ENCODE peak calls at places on chromosomes 1 and 21, in eight cellular contexts. Y is CD8-positive, alpha-beta memory T cell; V is right lobe of liver; S is psoas muscle; T is SJSA1; W is IMR-90; C is heart right ventricle; G is left ventricle myocardium inferior. F is an unnamed sample.

GRCh38 chr1:233668725-233669294 is 54.9 kb downstream of the KCNK1 start:
- DNase-seq in Y (no peak), V (no peak), S (no peak), T (no peak), W (peak; percentile 29), C (no peak), G (no peak), F (no peak)

GRCh38 chr1:167668108-167668507 is 38.1 kb downstream of the RCSD1 start:
- DNase-seq in Y (no peak), V (no peak), S (no peak), T (no peak), W (no peak), C (no peak), G (no peak), F (no peak)

GRCh38 chr1:11653101-11653601 is 1.1 kb downstream of the FBXO2 start:
- DNase-seq in Y (no peak), V (no peak), S (peak; percentile 53), T (no peak), W (peak; percentile 18), C (no peak), G (no peak), F (no peak)

GRCh38 chr1:228095161-228095560 is 8.0 kb downstream of the C1orf35 start:
- DNase-seq in Y (no peak), V (no peak), S (peak; percentile 4), T (no peak), W (no peak), C (no peak), G (no peak), F (no peak)

GRCh38 chr1:30242722-30243465 is 480.5 kb downstream of the MATN1 start:
- DNase-seq in Y (no peak), V (no peak), S (no peak), T (no peak), W (no peak), C (no peak), G (no peak), F (no peak)

GRCh38 chr1:187516874-187517273 is 688.1 kb downstream of the PLA2G4A start:
- DNase-seq in Y (no peak), V (no peak), S (no peak), T (no peak), W (no peak), C (no peak), G (no peak), F (no peak)

GRCh38 chr1:235425357-235425756 is 58.1 kb downstream of the TBCE start:
- DNase-seq in Y (no peak), V (no peak), S (no peak), T (no peak), W (no peak), C (no peak), G (no peak), F (no peak)

GRCh38 chr1:47841356-47841755 is 155.8 kb downstream of the TRABD2B start:
- DNase-seq in Y (no peak), V (no peak), S (peak; percentile 16), T (no peak), W (no peak), C (no peak), G (no peak), F (no peak)

GRCh38 chr1:227059076-227059475 is 119.0 kb downstream of the COQ8A start:
- DNase-seq in Y (no peak), V (no peak), S (no peak), T (peak; percentile 29), W (no peak), C (no peak), G (no peak), F (no peak)

GRCh38 chr21:43188712-43189151 is 19.9 kb downstream of the CRYAA start:
- DNase-seq in Y (no peak), V (no peak), S (peak; percentile 50), T (no peak), W (no peak), C (peak; percentile 51), G (no peak), F (no peak)

GRCh38 chr1:248029770-248030169 is at the start of gene OR2L2:
- DNase-seq in Y (no peak), V (no peak), S (no peak), T (no peak), W (no peak), C (no peak), G (no peak), F (no peak)

GRCh38 chr1:39189592-39190041 is 14.9 kb upstream of the MACF1 start:
- DNase-seq in Y (no peak), V (no peak), S (no peak), T (peak; percentile 40), W (peak; percentile 86), C (no peak), G (no peak), F (no peak)

GRCh38 chr1:164733070-164733469 is 174.1 kb downstream of the PBX1 start:
- DNase-seq in Y (no peak), V (no peak), S (no peak), T (no peak), W (peak; percentile 80), C (no peak), G (no peak), F (no peak)

GRCh38 chr1:199422206-199422605 is 605.3 kb upstream of the NR5A2 start:
- DNase-seq in Y (no peak), V (no peak), S (no peak), T (no peak), W (peak; percentile 55), C (no peak), G (no peak), F (peak; percentile 19)

GRCh38 chr1:59115865-59116264 is 181.0 kb upstream of the FGGY start:
- DNase-seq in Y (no peak), V (no peak), S (no peak), T (no peak), W (no peak), C (no peak), G (no peak), F (no peak)

GRCh38 chr21:31408306-31409088 is 64.4 kb upstream of the TIAM1 start:
- DNase-seq in Y (no peak), V (no peak), S (no peak), T (no peak), W (no peak), C (no peak), G (no peak), F (no peak)

GRCh38 chr1:160720366-160720765 is 8.7 kb upstream of the CD48 start:
- DNase-seq in Y (no peak), V (no peak), S (no peak), T (no peak), W (no peak), C (no peak), G (no peak), F (no peak)

GRCh38 chr1:12773438-12773837 is at the start of gene PRAMEF12:
- DNase-seq in Y (no peak), V (no peak), S (no peak), T (no peak), W (no peak), C (no peak), G (no peak), F (no peak)

GRCh38 chr1:101506541-101507164 is 269.8 kb downstream of the S1PR1 start:
- DNase-seq in Y (peak; percentile 35), V (no peak), S (no peak), T (peak; percentile 11), W (peak; percentile 31), C (no peak), G (no peak), F (peak; percentile 60)

GRCh38 chr1:169051171-169051570 is 55.3 kb upstream of the ATP1B1 start:
- DNase-seq in Y (no peak), V (no peak), S (no peak), T (no peak), W (no peak), C (no peak), G (no peak), F (no peak)

GRCh38 chr21:37505963-37506362 is 139.4 kb downstream of the DYRK1A start:
- DNase-seq in Y (no peak), V (no peak), S (no peak), T (no peak), W (no peak), C (no peak), G (no peak), F (no peak)

GRCh38 chr21:37509802-37510393 is 143.3 kb downstream of the DYRK1A start:
- DNase-seq in Y (no peak), V (no peak), S (no peak), T (no peak), W (peak; percentile 62), C (no peak), G (no peak), F (no peak)

GRCh38 chr21:37507716-37508115 is 141.1 kb downstream of the DYRK1A start:
- DNase-seq in Y (no peak), V (no peak), S (no peak), T (no peak), W (no peak), C (no peak), G (no peak), F (no peak)

GRCh38 chr21:37511848-37512247 is 145.3 kb downstream of the DYRK1A start:
- DNase-seq in Y (no peak), V (no peak), S (no peak), T (no peak), W (no peak), C (no peak), G (no peak), F (no peak)

GRCh38 chr21:37508341-37508740 is 141.8 kb downstream of the DYRK1A start:
- DNase-seq in Y (no peak), V (no peak), S (no peak), T (no peak), W (no peak), C (no peak), G (no peak), F (no peak)
- H3K36me3 ChIP-seq in Y (peaks cover 69% of the 10 kb centered on the region), V (peaks cover 18% of the 10 kb centered on the region), S (peaks cover 28% of the 10 kb centered on the region), T (peaks cover 82% of the 10 kb centered on the region), W (peaks cover 59% of the 10 kb centered on the region), C (no peaks in the 10 kb centered on the region), G (peaks cover 98% of the 10 kb centered on the region), F (peaks cover 89% of the 10 kb centered on the region)

GRCh38 chr1:156680056-156680455 is 2.8 kb upstream of the NES start:
- DNase-seq in Y (no peak), V (no peak), S (no peak), T (no peak), W (no peak), C (no peak), G (no peak), F (no peak)
- H3K36me3 ChIP-seq in Y (no peaks in the 10 kb centered on the region), V (no peaks in the 10 kb centered on the region), S (no peaks in the 10 kb centered on the region), T (peaks cover 10% of the 10 kb centered on the region), W (no peaks in the 10 kb centered on the region), C (no peaks in the 10 kb centered on the region), G (peaks cover 3% of the 10 kb centered on the region), F (no peaks in the 10 kb centered on the region)

GRCh38 chr1:89211035-89211634 is 12.4 kb upstream of the GBP4 start:
- DNase-seq in Y (no peak), V (no peak), S (no peak), T (no peak), W (no peak), C (no peak), G (no peak), F (no peak)
- H3K36me3 ChIP-seq in Y (no peaks in the 10 kb centered on the region), V (no peaks in the 10 kb centered on the region), S (no peaks in the 10 kb centered on the region), T (no peaks in the 10 kb centered on the region), W (no peaks in the 10 kb centered on the region), C (no peaks in the 10 kb centered on the region), G (no peaks in the 10 kb centered on the region), F (no peaks in the 10 kb centered on the region)

DNA sequence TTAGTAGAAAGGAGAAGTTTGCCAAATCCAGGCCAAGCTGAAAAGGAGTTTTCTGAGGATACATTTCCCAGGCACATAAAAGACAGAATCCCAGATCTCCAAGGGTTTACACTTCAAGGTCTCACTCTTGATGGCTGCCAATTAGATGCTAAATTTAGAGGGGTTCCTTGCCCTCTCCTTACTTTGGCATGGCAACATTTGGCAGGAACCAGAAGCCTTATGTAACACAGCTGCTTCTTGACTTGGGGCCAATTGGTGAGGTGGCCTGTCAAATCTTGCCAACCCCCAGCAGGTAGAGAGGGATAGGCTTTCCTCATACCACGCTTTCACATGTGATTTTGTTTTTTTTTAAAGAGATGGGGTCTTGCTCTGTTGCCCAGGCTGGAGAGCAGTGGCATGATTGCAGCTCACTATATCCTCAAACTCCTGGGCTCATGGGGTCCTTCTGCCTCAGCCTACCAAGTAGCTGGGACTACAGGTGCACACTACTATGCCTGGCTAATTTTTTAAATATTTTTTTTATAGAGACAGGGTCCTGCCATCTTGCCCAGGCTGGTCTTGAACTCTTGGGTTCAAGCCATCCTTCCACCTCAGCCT is 25.2 kb upstream of the NKAIN1 start:
- DNase-seq in Y (no peak), V (no peak), S (no peak), T (no peak), W (no peak), C (peak; percentile 15), G (peak; percentile 18), F (no peak)
- H3K36me3 ChIP-seq in Y (peaks cover 34% of the 10 kb centered on the region), V (peaks cover 16% of the 10 kb centered on the region), S (peaks cover 13% of the 10 kb centered on the region), T (peaks cover 84% of the 10 kb centered on the region), W (peaks cover 30% of the 10 kb centered on the region), C (no peaks in the 10 kb centered on the region), G (peaks cover 95% of the 10 kb centered on the region), F (peaks cover 4% of the 10 kb centered on the region)